ENCODE peak calls at places on chromosomes 11 and 22, in four cellular contexts. One of them, this sample, is unnamed.

GRCh38 chr22:42304021-42304790 is 33.8 kb upstream of the TCF20 start:
- DNase-seq in astrocyte of the cerebellum: no peak
- DNase-seq in endothelial cell: no peak
- DNase-seq in CD8-positive, alpha-beta memory T cell: no peak
- DNase-seq in this sample: no peak

GRCh38 chr11:110289472-110289871 is 6.9 kb downstream of the RDX start:
- DNase-seq in astrocyte of the cerebellum: no peak
- DNase-seq in endothelial cell: no peak
- DNase-seq in CD8-positive, alpha-beta memory T cell: no peak
- DNase-seq in this sample: no peak

GRCh38 chr11:14264966-14265365 is 94.0 kb downstream of the RRAS2 start:
- DNase-seq in astrocyte of the cerebellum: no peak
- DNase-seq in endothelial cell: no peak
- DNase-seq in CD8-positive, alpha-beta memory T cell: no peak
- DNase-seq in this sample: no peak

GRCh38 chr22:45582236-45582954 is 79.7 kb downstream of the FBLN1 start:
- DNase-seq in astrocyte of the cerebellum: no peak
- DNase-seq in endothelial cell: no peak
- DNase-seq in CD8-positive, alpha-beta memory T cell: no peak
- DNase-seq in this sample: no peak

GRCh38 chr11:117189941-117190544 is 9.1 kb upstream of the TAGLN start:
- DNase-seq in astrocyte of the cerebellum: no peak
- DNase-seq in endothelial cell: no peak
- DNase-seq in CD8-positive, alpha-beta memory T cell: peak
- DNase-seq in this sample: no peak

GRCh38 chr11:16767137-16767536 is 28.7 kb downstream of the C11orf58 start:
- DNase-seq in astrocyte of the cerebellum: no peak
- DNase-seq in endothelial cell: no peak
- DNase-seq in CD8-positive, alpha-beta memory T cell: no peak
- DNase-seq in this sample: no peak

GRCh38 chr11:76161261-76161961 is 44.9 kb downstream of the WNT11 start:
- DNase-seq in astrocyte of the cerebellum: no peak
- DNase-seq in endothelial cell: no peak
- DNase-seq in CD8-positive, alpha-beta memory T cell: peak
- DNase-seq in this sample: peak

GRCh38 chr22:30605449-30606110 is 1.4 kb upstream of the TCN2 start:
- DNase-seq in astrocyte of the cerebellum: no peak
- DNase-seq in endothelial cell: peak
- DNase-seq in CD8-positive, alpha-beta memory T cell: no peak
- DNase-seq in this sample: peak

GRCh38 chr22:39515266-39516050 is 4.9 kb upstream of the ATF4 start:
- DNase-seq in astrocyte of the cerebellum: no peak
- DNase-seq in endothelial cell: no peak
- DNase-seq in CD8-positive, alpha-beta memory T cell: no peak
- DNase-seq in this sample: no peak

GRCh38 chr22:23414727-23415489 is 165.2 kb downstream of the IGLL1 start:
- DNase-seq in astrocyte of the cerebellum: no peak
- DNase-seq in endothelial cell: no peak
- DNase-seq in CD8-positive, alpha-beta memory T cell: no peak
- DNase-seq in this sample: no peak

GRCh38 chr11:117627259-117627658 is 169.8 kb downstream of the DSCAML1 start:
- DNase-seq in astrocyte of the cerebellum: no peak
- DNase-seq in endothelial cell: no peak
- DNase-seq in CD8-positive, alpha-beta memory T cell: no peak
- DNase-seq in this sample: no peak

GRCh38 chr11:18761741-18762140 is 29.9 kb downstream of the PTPN5 start:
- DNase-seq in astrocyte of the cerebellum: no peak
- DNase-seq in endothelial cell: no peak
- DNase-seq in CD8-positive, alpha-beta memory T cell: no peak
- DNase-seq in this sample: no peak

GRCh38 chr11:102520514-102520913 is 10.0 kb downstream of the MMP7 start:
- DNase-seq in astrocyte of the cerebellum: no peak
- DNase-seq in endothelial cell: no peak
- DNase-seq in CD8-positive, alpha-beta memory T cell: no peak
- DNase-seq in this sample: no peak

GRCh38 chr22:43118953-43119458 is 8.5 kb downstream of the BIK start:
- DNase-seq in astrocyte of the cerebellum: no peak
- DNase-seq in endothelial cell: no peak
- DNase-seq in CD8-positive, alpha-beta memory T cell: no peak
- DNase-seq in this sample: peak

GRCh38 chr11:32561835-32562234 is 21.8 kb upstream of the EIF3M start:
- DNase-seq in astrocyte of the cerebellum: no peak
- DNase-seq in endothelial cell: no peak
- DNase-seq in CD8-positive, alpha-beta memory T cell: no peak
- DNase-seq in this sample: no peak

GRCh38 chr22:48494256-48494967 is 1333.3 kb downstream of the BRD1 start:
- DNase-seq in astrocyte of the cerebellum: no peak
- DNase-seq in endothelial cell: no peak
- DNase-seq in CD8-positive, alpha-beta memory T cell: peak
- DNase-seq in this sample: no peak

GRCh38 chr11:71235719-71236118 is 16.7 kb downstream of the SHANK2 start:
- DNase-seq in astrocyte of the cerebellum: no peak
- DNase-seq in endothelial cell: no peak
- DNase-seq in CD8-positive, alpha-beta memory T cell: no peak
- DNase-seq in this sample: no peak

GRCh38 chr11:126414615-126415014 is 59.1 kb downstream of the ST3GAL4 start:
- DNase-seq in astrocyte of the cerebellum: no peak
- DNase-seq in endothelial cell: no peak
- DNase-seq in CD8-positive, alpha-beta memory T cell: no peak
- DNase-seq in this sample: no peak

GRCh38 chr11:78325274-78325781 is 92.3 kb downstream of the GAB2 start:
- DNase-seq in astrocyte of the cerebellum: no peak
- DNase-seq in endothelial cell: no peak
- DNase-seq in CD8-positive, alpha-beta memory T cell: no peak
- DNase-seq in this sample: no peak

GRCh38 chr11:76379811-76380160 is 1.1 kb downstream of the THAP12 start:
- DNase-seq in astrocyte of the cerebellum: no peak
- DNase-seq in endothelial cell: no peak
- DNase-seq in CD8-positive, alpha-beta memory T cell: no peak
- DNase-seq in this sample: no peak

GRCh38 chr11:123107945-123108344 is 46.0 kb upstream of the HSPA8 start:
- DNase-seq in astrocyte of the cerebellum: no peak
- DNase-seq in endothelial cell: no peak
- DNase-seq in CD8-positive, alpha-beta memory T cell: no peak
- DNase-seq in this sample: no peak

GRCh38 chr22:44735518-44736428 is 16.6 kb upstream of the ARHGAP8 start:
- DNase-seq in astrocyte of the cerebellum: peak
- DNase-seq in endothelial cell: peak
- DNase-seq in CD8-positive, alpha-beta memory T cell: peak
- DNase-seq in this sample: peak

GRCh38 chr11:8355418-8355742 is 91.7 kb upstream of the LMO1 start:
- DNase-seq in astrocyte of the cerebellum: no peak
- DNase-seq in endothelial cell: no peak
- DNase-seq in CD8-positive, alpha-beta memory T cell: no peak
- DNase-seq in this sample: no peak

GRCh38 chr11:69630009-69630870 is 10.7 kb upstream of the CCND1 start:
- DNase-seq in astrocyte of the cerebellum: no peak
- DNase-seq in endothelial cell: no peak
- DNase-seq in CD8-positive, alpha-beta memory T cell: no peak
- DNase-seq in this sample: no peak

GRCh38 chr11:124799384-124800225 is 601 bp downstream of the MSANTD2 start:
- DNase-seq in astrocyte of the cerebellum: no peak
- DNase-seq in endothelial cell: peak
- DNase-seq in CD8-positive, alpha-beta memory T cell: peak
- DNase-seq in this sample: peak

GRCh38 chr22:37760152-37760551 is 47.6 kb upstream of the GCAT start:
- DNase-seq in astrocyte of the cerebellum: no peak
- DNase-seq in endothelial cell: no peak
- DNase-seq in CD8-positive, alpha-beta memory T cell: no peak
- DNase-seq in this sample: no peak

GRCh38 chr11:2300936-2301630 is 635 bp downstream of the C11orf21 start:
- DNase-seq in astrocyte of the cerebellum: no peak
- DNase-seq in endothelial cell: no peak
- DNase-seq in CD8-positive, alpha-beta memory T cell: no peak
- DNase-seq in this sample: no peak

GRCh38 chr22:27874185-27874584 is 44.9 kb downstream of the PITPNB start:
- DNase-seq in astrocyte of the cerebellum: no peak
- DNase-seq in endothelial cell: no peak
- DNase-seq in CD8-positive, alpha-beta memory T cell: no peak
- DNase-seq in this sample: no peak

GRCh38 chr22:19872779-19873137 is 18.1 kb upstream of the GNB1L start:
- DNase-seq in astrocyte of the cerebellum: no peak
- DNase-seq in endothelial cell: no peak
- DNase-seq in CD8-positive, alpha-beta memory T cell: peak
- DNase-seq in this sample: no peak

GRCh38 chr11:124751391-124751740 is 689 bp downstream of the VSIG2 start:
- DNase-seq in astrocyte of the cerebellum: no peak
- DNase-seq in endothelial cell: no peak
- DNase-seq in CD8-positive, alpha-beta memory T cell: no peak
- DNase-seq in this sample: no peak

GRCh38 chr11:12266943-12267342 is 110.4 kb upstream of the PARVA start:
- DNase-seq in astrocyte of the cerebellum: no peak
- DNase-seq in endothelial cell: no peak
- DNase-seq in CD8-positive, alpha-beta memory T cell: peak
- DNase-seq in this sample: no peak

GRCh38 chr22:41302016-41302767 is 867 bp downstream of the ZC3H7B start:
- DNase-seq in astrocyte of the cerebellum: no peak
- DNase-seq in endothelial cell: peak
- DNase-seq in CD8-positive, alpha-beta memory T cell: no peak
- DNase-seq in this sample: no peak

GRCh38 chr11:104991994-104992393 is 23.6 kb upstream of the CASP4 start:
- DNase-seq in astrocyte of the cerebellum: no peak
- DNase-seq in endothelial cell: no peak
- DNase-seq in CD8-positive, alpha-beta memory T cell: no peak
- DNase-seq in this sample: no peak

GRCh38 chr11:34147581-34147980 is 42.2 kb downstream of the NAT10 start:
- DNase-seq in astrocyte of the cerebellum: no peak
- DNase-seq in endothelial cell: no peak
- DNase-seq in CD8-positive, alpha-beta memory T cell: no peak
- DNase-seq in this sample: no peak

GRCh38 chr11:416757-417621 is 2.2 kb upstream of the SIGIRR start:
- DNase-seq in astrocyte of the cerebellum: no peak
- DNase-seq in endothelial cell: no peak
- DNase-seq in CD8-positive, alpha-beta memory T cell: peak
- DNase-seq in this sample: no peak

GRCh38 chr11:43580735-43581369 is 99.7 kb upstream of the HSD17B12 start:
- DNase-seq in astrocyte of the cerebellum: no peak
- DNase-seq in endothelial cell: no peak
- DNase-seq in CD8-positive, alpha-beta memory T cell: no peak
- DNase-seq in this sample: no peak

GRCh38 chr11:29300441-29300840 is 716.4 kb downstream of the KCNA4 start:
- DNase-seq in astrocyte of the cerebellum: peak
- DNase-seq in endothelial cell: no peak
- DNase-seq in CD8-positive, alpha-beta memory T cell: no peak
- DNase-seq in this sample: peak

GRCh38 chr22:37064553-37064952 is 13.0 kb downstream of the KCTD17 start:
- DNase-seq in astrocyte of the cerebellum: no peak
- DNase-seq in endothelial cell: no peak
- DNase-seq in CD8-positive, alpha-beta memory T cell: no peak
- DNase-seq in this sample: no peak

This sample was measured in amniotic epithelial cell.